ENCODE peak calls at places on chromosome 20, in nine cellular contexts. One of them, this sample, is unnamed. For H3K36me3, the result is how much of the 10 kb centered on the place peaks cover.

GRCh38 chr20:63562461-63563185 is 8.7 kb downstream of the FNDC11 start:
- DNase-seq in H1: no peak
- DNase-seq in upper lobe of left lung: no peak
- DNase-seq in transverse colon: no peak
- DNase-seq in spleen: peak
- DNase-seq in adrenal gland: no peak
- DNase-seq in ovary: no peak
- DNase-seq in esophagus muscularis mucosa: no peak
- DNase-seq in uterus: no peak
- DNase-seq in this sample: no peak

GRCh38 chr20:52004720-52005119 is 186.9 kb downstream of the ZFP64 start:
- DNase-seq in esophagus muscularis mucosa: no peak
- DNase-seq in upper lobe of left lung: no peak
- DNase-seq in spleen: no peak
- DNase-seq in transverse colon: no peak
- DNase-seq in uterus: no peak
- DNase-seq in H1: no peak
- DNase-seq in adrenal gland: no peak
- DNase-seq in ovary: no peak
- DNase-seq in this sample: no peak

GRCh38 chr20:44683263-44684046 is 31.7 kb upstream of the CCN5 start:
- DNase-seq in spleen: no peak
- DNase-seq in H1: peak
- DNase-seq in ovary: no peak
- DNase-seq in esophagus muscularis mucosa: no peak
- DNase-seq in transverse colon: peak
- DNase-seq in uterus: no peak
- DNase-seq in upper lobe of left lung: peak
- DNase-seq in adrenal gland: peak
- DNase-seq in this sample: peak

GRCh38 chr20:51931321-51931720 is 129.0 kb upstream of the SALL4 start:
- DNase-seq in transverse colon: no peak
- DNase-seq in H1: no peak
- DNase-seq in adrenal gland: no peak
- DNase-seq in spleen: no peak
- DNase-seq in uterus: no peak
- DNase-seq in upper lobe of left lung: no peak
- DNase-seq in esophagus muscularis mucosa: no peak
- DNase-seq in ovary: no peak
- DNase-seq in this sample: peak

GRCh38 chr20:54086444-54087134 is 16.2 kb upstream of the BCAS1 start:
- DNase-seq in uterus: no peak
- DNase-seq in esophagus muscularis mucosa: no peak
- DNase-seq in upper lobe of left lung: no peak
- DNase-seq in ovary: no peak
- DNase-seq in H1: no peak
- DNase-seq in transverse colon: no peak
- DNase-seq in spleen: no peak
- DNase-seq in adrenal gland: no peak
- DNase-seq in this sample: no peak

GRCh38 chr20:8601542-8601912 is 467.4 kb upstream of the PLCB4 start:
- DNase-seq in ovary: no peak
- DNase-seq in upper lobe of left lung: no peak
- DNase-seq in spleen: no peak
- DNase-seq in esophagus muscularis mucosa: no peak
- DNase-seq in adrenal gland: no peak
- DNase-seq in uterus: no peak
- DNase-seq in H1: no peak
- DNase-seq in transverse colon: no peak
- DNase-seq in this sample: no peak

GRCh38 chr20:31809656-31810055 is 9.5 kb upstream of the MYLK2 start:
- DNase-seq in uterus: no peak
- DNase-seq in esophagus muscularis mucosa: no peak
- DNase-seq in spleen: no peak
- DNase-seq in H1: no peak
- DNase-seq in adrenal gland: no peak
- DNase-seq in transverse colon: no peak
- DNase-seq in ovary: no peak
- DNase-seq in upper lobe of left lung: no peak
- DNase-seq in this sample: no peak

GRCh38 chr20:2596673-2597279 is 55.7 kb upstream of the NOP56 start:
- DNase-seq in H1: no peak
- DNase-seq in uterus: no peak
- DNase-seq in spleen: no peak
- DNase-seq in adrenal gland: no peak
- DNase-seq in transverse colon: no peak
- DNase-seq in upper lobe of left lung: no peak
- DNase-seq in esophagus muscularis mucosa: no peak
- DNase-seq in ovary: no peak
- DNase-seq in this sample: no peak

GRCh38 chr20:48822879-48823385 is 4.9 kb downstream of the PREX1 start:
- DNase-seq in spleen: peak
- DNase-seq in transverse colon: peak
- DNase-seq in upper lobe of left lung: no peak
- DNase-seq in adrenal gland: no peak
- DNase-seq in uterus: no peak
- DNase-seq in ovary: no peak
- DNase-seq in H1: no peak
- DNase-seq in esophagus muscularis mucosa: no peak
- DNase-seq in this sample: no peak

GRCh38 chr20:4151991-4152695 is 136.8 kb upstream of the RNF24 start:
- DNase-seq in esophagus muscularis mucosa: no peak
- DNase-seq in ovary: peak
- DNase-seq in transverse colon: no peak
- DNase-seq in H1: no peak
- DNase-seq in upper lobe of left lung: no peak
- DNase-seq in spleen: peak
- DNase-seq in uterus: no peak
- DNase-seq in adrenal gland: no peak
- DNase-seq in this sample: no peak

GRCh38 chr20:23231561-23232218 is 118.9 kb upstream of the NXT1 start:
- DNase-seq in H1: peak
- DNase-seq in spleen: no peak
- DNase-seq in transverse colon: no peak
- DNase-seq in adrenal gland: no peak
- DNase-seq in ovary: no peak
- DNase-seq in upper lobe of left lung: no peak
- DNase-seq in esophagus muscularis mucosa: peak
- DNase-seq in uterus: no peak
- DNase-seq in this sample: no peak

GRCh38 chr20:63073738-63074065 is 66.9 kb upstream of the BHLHE23 start:
- DNase-seq in spleen: peak
- DNase-seq in ovary: peak
- DNase-seq in esophagus muscularis mucosa: no peak
- DNase-seq in transverse colon: no peak
- DNase-seq in H1: no peak
- DNase-seq in upper lobe of left lung: no peak
- DNase-seq in uterus: no peak
- DNase-seq in adrenal gland: no peak
- DNase-seq in this sample: no peak

GRCh38 chr20:6606651-6607050 is 160.8 kb upstream of the BMP2 start:
- DNase-seq in spleen: no peak
- DNase-seq in uterus: no peak
- DNase-seq in ovary: no peak
- DNase-seq in transverse colon: no peak
- DNase-seq in adrenal gland: no peak
- DNase-seq in H1: no peak
- DNase-seq in esophagus muscularis mucosa: peak
- DNase-seq in upper lobe of left lung: no peak
- DNase-seq in this sample: no peak

GRCh38 chr20:1875762-1876161 is 19.4 kb upstream of the SIRPA start:
- DNase-seq in uterus: no peak
- DNase-seq in adrenal gland: no peak
- DNase-seq in transverse colon: no peak
- DNase-seq in spleen: no peak
- DNase-seq in upper lobe of left lung: no peak
- DNase-seq in esophagus muscularis mucosa: no peak
- DNase-seq in ovary: no peak
- DNase-seq in H1: no peak
- DNase-seq in this sample: no peak

GRCh38 chr20:13875265-13875811 is 90.5 kb downstream of the NDUFAF5 start:
- DNase-seq in uterus: no peak
- DNase-seq in adrenal gland: no peak
- DNase-seq in upper lobe of left lung: no peak
- DNase-seq in transverse colon: no peak
- DNase-seq in ovary: no peak
- DNase-seq in H1: no peak
- DNase-seq in spleen: no peak
- DNase-seq in esophagus muscularis mucosa: no peak
- DNase-seq in this sample: no peak

GRCh38 chr20:60786686-60787217 is 465.3 kb upstream of the CDH4 start:
- DNase-seq in spleen: no peak
- DNase-seq in H1: no peak
- DNase-seq in esophagus muscularis mucosa: no peak
- DNase-seq in ovary: no peak
- DNase-seq in adrenal gland: no peak
- DNase-seq in transverse colon: no peak
- DNase-seq in upper lobe of left lung: no peak
- DNase-seq in uterus: no peak
- DNase-seq in this sample: no peak

GRCh38 chr20:4150095-4150492 is 134.7 kb upstream of the RNF24 start:
- DNase-seq in upper lobe of left lung: peak
- DNase-seq in spleen: no peak
- DNase-seq in esophagus muscularis mucosa: no peak
- DNase-seq in uterus: no peak
- DNase-seq in H1: no peak
- DNase-seq in ovary: peak
- DNase-seq in transverse colon: no peak
- DNase-seq in adrenal gland: peak
- DNase-seq in this sample: no peak

GRCh38 chr20:44646023-44646640 is 5.4 kb downstream of the ADA start:
- DNase-seq in adrenal gland: no peak
- DNase-seq in ovary: no peak
- DNase-seq in spleen: peak
- DNase-seq in uterus: no peak
- DNase-seq in upper lobe of left lung: no peak
- DNase-seq in H1: no peak
- DNase-seq in transverse colon: peak
- DNase-seq in esophagus muscularis mucosa: no peak
- DNase-seq in this sample: no peak

GRCh38 chr20:50108571-50109235 is 4.2 kb downstream of the UBE2V1 start:
- DNase-seq in adrenal gland: no peak
- DNase-seq in H1: no peak
- DNase-seq in uterus: no peak
- DNase-seq in upper lobe of left lung: no peak
- DNase-seq in transverse colon: no peak
- DNase-seq in spleen: no peak
- DNase-seq in esophagus muscularis mucosa: no peak
- DNase-seq in ovary: no peak
- DNase-seq in this sample: peak
- TF ChIP-seq POLR2A in adrenal gland: no peak
- TF ChIP-seq POLR2A in H1: no peak
- TF ChIP-seq POLR2A in uterus: no peak
- TF ChIP-seq POLR2A in upper lobe of left lung: no peak
- TF ChIP-seq POLR2A in transverse colon: no peak
- TF ChIP-seq POLR2A in spleen: no peak
- TF ChIP-seq POLR2A in esophagus muscularis mucosa: no peak
- TF ChIP-seq POLR2A in ovary: no peak
- TF ChIP-seq POLR2A in this sample: no peak

GRCh38 chr20:38680492-38681118 is 43.7 kb upstream of the SLC32A1 start:
- DNase-seq in esophagus muscularis mucosa: no peak
- DNase-seq in upper lobe of left lung: no peak
- DNase-seq in adrenal gland: peak
- DNase-seq in H1: peak
- DNase-seq in ovary: no peak
- DNase-seq in transverse colon: no peak
- DNase-seq in uterus: no peak
- DNase-seq in spleen: no peak
- DNase-seq in this sample: peak
- H3K36me3 ChIP-seq in esophagus muscularis mucosa: under half
- H3K36me3 ChIP-seq in upper lobe of left lung: under half
- H3K36me3 ChIP-seq in adrenal gland: under half
- H3K36me3 ChIP-seq in H1: under half
- H3K36me3 ChIP-seq in ovary: under half
- H3K36me3 ChIP-seq in transverse colon: under half
- H3K36me3 ChIP-seq in uterus: under half
- H3K36me3 ChIP-seq in spleen: under half
- H3K36me3 ChIP-seq in this sample: under half

GRCh38 chr20:17967595-17968365 is 814 bp downstream of the SNX5 start:
- DNase-seq in spleen: no peak
- DNase-seq in uterus: no peak
- DNase-seq in upper lobe of left lung: no peak
- DNase-seq in H1: no peak
- DNase-seq in esophagus muscularis mucosa: no peak
- DNase-seq in adrenal gland: peak
- DNase-seq in transverse colon: no peak
- DNase-seq in ovary: no peak
- DNase-seq in this sample: no peak
- TF ChIP-seq POLR2A in spleen: peak
- TF ChIP-seq POLR2A in uterus: no peak
- TF ChIP-seq POLR2A in upper lobe of left lung: no peak
- TF ChIP-seq POLR2A in H1: peak
- TF ChIP-seq POLR2A in esophagus muscularis mucosa: no peak
- TF ChIP-seq POLR2A in adrenal gland: peak
- TF ChIP-seq POLR2A in transverse colon: no peak
- TF ChIP-seq POLR2A in ovary: no peak
- TF ChIP-seq POLR2A in this sample: no peak

GRCh38 chr20:41428285-41428684 is 61.7 kb upstream of the EMILIN3 start:
- DNase-seq in upper lobe of left lung: no peak
- DNase-seq in adrenal gland: no peak
- DNase-seq in H1: no peak
- DNase-seq in spleen: no peak
- DNase-seq in esophagus muscularis mucosa: no peak
- DNase-seq in uterus: no peak
- DNase-seq in ovary: no peak
- DNase-seq in transverse colon: no peak
- DNase-seq in this sample: no peak

GRCh38 chr20:41425180-41425884 is 58.7 kb upstream of the EMILIN3 start:
- DNase-seq in spleen: no peak
- DNase-seq in H1: no peak
- DNase-seq in adrenal gland: no peak
- DNase-seq in transverse colon: no peak
- DNase-seq in ovary: no peak
- DNase-seq in upper lobe of left lung: no peak
- DNase-seq in uterus: no peak
- DNase-seq in esophagus muscularis mucosa: no peak
- DNase-seq in this sample: no peak

GRCh38 chr20:41426361-41426900 is 59.8 kb upstream of the EMILIN3 start:
- DNase-seq in adrenal gland: no peak
- DNase-seq in spleen: no peak
- DNase-seq in H1: no peak
- DNase-seq in transverse colon: no peak
- DNase-seq in uterus: no peak
- DNase-seq in esophagus muscularis mucosa: no peak
- DNase-seq in upper lobe of left lung: no peak
- DNase-seq in ovary: no peak
- DNase-seq in this sample: no peak

GRCh38 chr20:41426976-41427375 is 60.4 kb upstream of the EMILIN3 start:
- DNase-seq in spleen: no peak
- DNase-seq in uterus: no peak
- DNase-seq in adrenal gland: no peak
- DNase-seq in ovary: no peak
- DNase-seq in H1: no peak
- DNase-seq in esophagus muscularis mucosa: no peak
- DNase-seq in transverse colon: no peak
- DNase-seq in upper lobe of left lung: no peak
- DNase-seq in this sample: no peak

DNA sequence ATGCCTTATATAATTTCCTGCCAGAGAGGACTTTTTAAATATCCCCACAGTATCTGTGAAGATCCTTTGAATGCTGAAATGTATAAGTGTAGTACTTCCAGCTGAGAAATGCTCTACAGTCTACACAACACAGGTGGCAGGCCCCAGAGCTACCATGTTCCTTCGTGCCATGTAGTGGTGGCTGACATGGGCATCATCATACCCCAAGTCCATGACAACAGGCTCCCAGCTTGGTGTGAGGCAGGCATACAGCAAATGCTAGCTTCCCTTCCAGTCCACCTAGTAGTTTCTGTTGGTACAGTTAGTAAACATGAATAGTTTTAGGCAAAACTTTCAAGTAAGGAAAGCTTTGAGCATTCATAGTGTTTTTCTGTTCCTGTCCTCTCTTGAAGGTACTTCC is 61.2 kb upstream of the EMILIN3 start:
- DNase-seq in H1: no peak
- DNase-seq in uterus: no peak
- DNase-seq in ovary: no peak
- DNase-seq in transverse colon: no peak
- DNase-seq in esophagus muscularis mucosa: no peak
- DNase-seq in upper lobe of left lung: no peak
- DNase-seq in adrenal gland: no peak
- DNase-seq in spleen: no peak
- DNase-seq in this sample: no peak
- H3K36me3 ChIP-seq in H1: half or more
- H3K36me3 ChIP-seq in uterus: under half
- H3K36me3 ChIP-seq in ovary: under half
- H3K36me3 ChIP-seq in transverse colon: under half
- H3K36me3 ChIP-seq in esophagus muscularis mucosa: under half
- H3K36me3 ChIP-seq in upper lobe of left lung: under half
- H3K36me3 ChIP-seq in adrenal gland: under half
- H3K36me3 ChIP-seq in spleen: half or more
- H3K36me3 ChIP-seq in this sample: under half

This sample was measured in thyroid gland.